ENCODE peak calls at places on chromosome 2, in five cellular contexts. U is amygdala; Y is ELR; J is stimulated activated CD4-positive, alpha-beta T cell treated with anti-CD3 and anti-CD28 coated beads, Interleukin-12 subunit alpha, Interleukin-12 subunit beta, amount 100 ng/mL, for 4 hours; K is mesendoderm. P is an unnamed sample.

GRCh38 chr2:219951111-219951510 is 323.7 kb downstream of the SLC4A3 start:
- DNase-seq in J (no peak), K (no peak), Y (no peak), U (no peak), P (no peak)

GRCh38 chr2:132267372-132267771 is 105.6 kb upstream of the ANKRD30BL start:
- DNase-seq in J (no peak), Y (peak; percentile 21), K (no peak), U (no peak), P (no peak)

GRCh38 chr2:23385351-23385747 is 370 bp downstream of the KLHL29 start:
- DNase-seq in J (peak; percentile 21), U (no peak), Y (peak; percentile 59), K (peak; percentile 67), P (no peak)

GRCh38 chr2:241629762-241630435 is 7.1 kb downstream of the THAP4 start:
- DNase-seq in K (no peak), Y (no peak), J (no peak), U (no peak), P (no peak)

GRCh38 chr2:163348843-163349395 is 386.9 kb downstream of the FIGN start:
- DNase-seq in K (peak; percentile 73), U (no peak), J (no peak), Y (peak; percentile 92), P (peak; percentile 96)

GRCh38 chr2:197990356-197990755 is 186.0 kb downstream of the PLCL1 start:
- DNase-seq in K (no peak), U (no peak), J (no peak), Y (no peak), P (no peak)

GRCh38 chr2:236676131-236676873 is 106.7 kb downstream of the ACKR3 start:
- DNase-seq in U (no peak), Y (no peak), J (no peak), K (no peak), P (no peak)

GRCh38 chr2:241507430-241508239 is 749 bp downstream of the STK25 start:
- DNase-seq in K (peak; percentile 70), U (no peak), Y (peak; percentile 75), J (peak; percentile 33), P (peak; percentile 36)

GRCh38 chr2:205969584-205969983 is 116.4 kb downstream of the INO80D start:
- DNase-seq in K (no peak), U (no peak), Y (no peak), J (no peak), P (no peak)

GRCh38 chr2:129877795-129878775 is 101.4 kb upstream of the RAB6C start:
- DNase-seq in Y (peak; percentile 1), U (peak; percentile 41), J (no peak), K (peak; percentile 57), P (peak; percentile 27)

GRCh38 chr2:240390091-240391073 is 45.1 kb upstream of the GPC1 start:
- DNase-seq in U (no peak), J (no peak), K (no peak), Y (no peak), P (no peak)

GRCh38 chr2:44369392-44369791 is 7.6 kb downstream of the CAMKMT start:
- DNase-seq in K (no peak), U (no peak), Y (no peak), J (no peak), P (no peak)

GRCh38 chr2:127011796-127012195 is 95.2 kb downstream of the BIN1 start:
- DNase-seq in J (no peak), U (no peak), Y (no peak), K (no peak), P (no peak)

GRCh38 chr2:193847140-193847539 is 1652.4 kb upstream of the TMEFF2 start:
- DNase-seq in K (no peak), U (no peak), J (no peak), Y (peak; percentile 78), P (peak; percentile 82)

GRCh38 chr2:31828891-31829290 is 181.9 kb downstream of the MEMO1 start:
- DNase-seq in U (no peak), K (no peak), Y (peak; percentile 65), J (no peak), P (peak; percentile 29)

GRCh38 chr2:36733215-36733614 is 36.7 kb downstream of the VIT start:
- DNase-seq in Y (no peak), U (no peak), K (peak; percentile 14), J (no peak), P (no peak)

GRCh38 chr2:126802774-126803421 is 95.8 kb upstream of the TEX51 start:
- DNase-seq in Y (no peak), J (no peak), K (peak; percentile 21), U (no peak), P (no peak)